ENCODE peak calls at places on chromosomes 3 and 15, in four cellular contexts. X is iPS-NIHi11, K is sciatic nerve, I is stomach. D is an unnamed sample.
A peak's percentile ranks its signal among the peaks of the same experiment; 100 is the strongest.

GRCh38 chr3:10697918-10698317 is 118.1 kb upstream of the SLC6A11 start:
- DNase-seq in K (no peak), I (no peak), X (peak; percentile 37), D (no peak)

GRCh38 chr3:141337523-141337854 is 30.8 kb upstream of the ZBTB38 start:
- DNase-seq in X (no peak), I (no peak), K (no peak), D (peak; percentile 74)

GRCh38 chr3:87260270-87260669 is 16.1 kb downstream of the POU1F1 start:
- DNase-seq in K (no peak), I (peak; percentile 38), X (peak; percentile 23), D (peak; percentile 17)

GRCh38 chr3:155391583-155391982 is 98.1 kb upstream of the STRIT1 start:
- DNase-seq in X (no peak), K (peak; percentile 61), I (no peak), D (no peak)

GRCh38 chr3:186680869-186681268 is 15.1 kb downstream of the HRG start:
- DNase-seq in X (no peak), K (no peak), I (no peak), D (no peak)

GRCh38 chr15:32838338-32838737 is 120.5 kb downstream of the GREM1 start:
- DNase-seq in I (no peak), X (no peak), K (no peak), D (no peak)

GRCh38 chr15:62063851-62064635 is 2.7 kb upstream of the C2CD4A start:
- DNase-seq in K (no peak), I (no peak), X (no peak), D (no peak)

GRCh38 chr3:184260571-184261269 is 633 bp downstream of the CAMK2N2 start:
- DNase-seq in X (peak; percentile 43), K (no peak), I (no peak), D (no peak)

GRCh38 chr15:85614059-85614458 is 180.7 kb downstream of the KLHL25 start:
- DNase-seq in K (no peak), X (no peak), I (no peak), D (no peak)

GRCh38 chr3:195163719-195164572 is 107.0 kb downstream of the XXYLT1 start:
- DNase-seq in I (no peak), X (no peak), K (no peak), D (no peak)

GRCh38 chr3:188090626-188091309 is 63.2 kb upstream of the LPP start:
- DNase-seq in K (no peak), X (no peak), I (no peak), D (peak; percentile 44)

GRCh38 chr3:174325834-174326705 is 533.1 kb upstream of the NAALADL2 start:
- DNase-seq in I (no peak), X (no peak), K (no peak), D (no peak)

GRCh38 chr3:72574144-72574543 is 274.1 kb downstream of the SHQ1 start:
- DNase-seq in K (no peak), X (no peak), I (no peak), D (no peak)

GRCh38 chr3:108471346-108471935 is 39.0 kb downstream of the MYH15 start:
- DNase-seq in X (no peak), K (no peak), I (no peak), D (no peak)

GRCh38 chr3:9396301-9396631 is 1.1 kb upstream of the SETD5 start:
- DNase-seq in I (peak; percentile 84), K (no peak), X (peak; percentile 75), D (peak; percentile 71)

GRCh38 chr3:172993412-172993811 is 147.6 kb downstream of the SPATA16 start:
- DNase-seq in I (no peak), X (no peak), K (no peak), D (no peak)

GRCh38 chr15:86644319-86644718 is 564.6 kb downstream of the AGBL1 start:
- DNase-seq in K (no peak), I (no peak), X (no peak), D (peak; percentile 67)

GRCh38 chr15:25426896-25427610 is 11.8 kb downstream of the UBE3A start:
- DNase-seq in X (no peak), I (no peak), K (no peak), D (no peak)

GRCh38 chr15:76614725-76615124 is 278.2 kb downstream of the ISL2 start:
- DNase-seq in X (no peak), I (no peak), K (no peak), D (no peak)

GRCh38 chr15:25183581-25184330 is 229.0 kb downstream of the SNRPN start:
- DNase-seq in K (peak; percentile 15), X (no peak), I (no peak), D (no peak)

GRCh38 chr15:80620931-80621330 is 74.2 kb upstream of the ABHD17C start:
- DNase-seq in X (no peak), I (no peak), K (no peak), D (no peak)

GRCh38 chr3:102531686-102532085 is 96.9 kb downstream of the ZPLD1 start:
- DNase-seq in I (no peak), K (no peak), X (no peak), D (no peak)

GRCh38 chr3:52670621-52671521 is 14.8 kb downstream of the PBRM1 start:
- DNase-seq in X (no peak), I (no peak), K (no peak), D (no peak)

GRCh38 chr3:11510001-11510760 is 133.5 kb downstream of the VGLL4 start:
- DNase-seq in I (no peak), K (no peak), X (peak; percentile 16), D (no peak)

GRCh38 chr3:59212128-59212764 is 162.4 kb upstream of the CFAP20DC start:
- DNase-seq in K (no peak), I (no peak), X (peak; percentile 53), D (no peak)

GRCh38 chr3:13400114-13400696 is 19.9 kb downstream of the NUP210 start:
- DNase-seq in I (no peak), X (no peak), K (no peak), D (no peak)

GRCh38 chr3:39150803-39151631 is 2.4 kb downstream of the CSRNP1 start:
- DNase-seq in I (peak; percentile 78), X (peak; percentile 50), K (peak; percentile 90), D (no peak)

GRCh38 chr3:184129012-184129411 is 6.1 kb upstream of the EIF2B5 start:
- DNase-seq in I (peak; percentile 35), K (no peak), X (peak; percentile 60), D (peak; percentile 6)

GRCh38 chr15:98785408-98785795 is 137.1 kb downstream of the IGF1R start:
- DNase-seq in X (no peak), K (no peak), I (no peak), D (no peak)

GRCh38 chr3:17424137-17424536 is 318.3 kb downstream of the TBC1D5 start:
- DNase-seq in I (no peak), X (no peak), K (no peak), D (no peak)